ENCODE peak calls at places on chromosome 22, in four cellular contexts. Y is SK-N-SH, C is hepatocyte, U is cardiac muscle cell. O is an unnamed sample.

GRCh38 chr22:30314918-30315317 is 11.8 kb downstream of the TBC1D10A start:
- DNase-seq in Y (no peak), C (no peak), U (no peak), O (no peak)

GRCh38 chr22:50444663-50445062 is 30.2 kb downstream of the SBF1 start:
- DNase-seq in Y (no peak), C (peak; percentile 53), U (peak; percentile 12), O (peak; percentile 52)

GRCh38 chr22:37282385-37282677 is at the start of gene CYTH4:
- DNase-seq in Y (no peak), C (no peak), U (no peak), O (no peak)

GRCh38 chr22:37843746-37844089 is 416 bp downstream of the ANKRD54 start:
- DNase-seq in Y (peak; percentile 85), C (peak; percentile 75), U (no peak), O (no peak)

GRCh38 chr22:48226026-48227013 is 1463.9 kb downstream of the TBC1D22A start:
- DNase-seq in Y (no peak), C (no peak), U (no peak), O (no peak)

GRCh38 chr22:47398491-47398890 is 636.0 kb downstream of the TBC1D22A start:
- DNase-seq in Y (no peak), C (no peak), U (no peak), O (no peak)

GRCh38 chr22:47296405-47297260 is 534.2 kb downstream of the TBC1D22A start:
- DNase-seq in Y (peak; percentile 17), C (no peak), U (no peak), O (no peak)

GRCh38 chr22:37549704-37550059 is 10.6 kb upstream of the CDC42EP1 start:
- DNase-seq in Y (peak; percentile 62), C (peak; percentile 64), U (peak; percentile 37), O (no peak)

GRCh38 chr22:48405741-48406140 is 1421.9 kb downstream of the BRD1 start:
- DNase-seq in Y (no peak), C (no peak), U (no peak), O (no peak)

GRCh38 chr22:20794132-20794990 is 20.4 kb downstream of the SERPIND1 start:
- DNase-seq in Y (no peak), C (no peak), U (no peak), O (no peak)

GRCh38 chr22:49462795-49463194 is 364.9 kb downstream of the BRD1 start:
- DNase-seq in Y (no peak), C (no peak), U (no peak), O (no peak)

GRCh38 chr22:35380013-35380412 is 883 bp upstream of the HMOX1 start:
- DNase-seq in Y (no peak), C (peak; percentile 44), U (no peak), O (no peak)

GRCh38 chr22:37965940-37966664 is 12.6 kb downstream of the POLR2F start:
- DNase-seq in Y (no peak), C (no peak), U (peak; percentile 32), O (peak; percentile 18)

GRCh38 chr22:50008151-50009040 is 4.2 kb downstream of the IL17REL start:
- DNase-seq in Y (peak; percentile 20), C (peak; percentile 21), U (no peak), O (no peak)

DNA sequence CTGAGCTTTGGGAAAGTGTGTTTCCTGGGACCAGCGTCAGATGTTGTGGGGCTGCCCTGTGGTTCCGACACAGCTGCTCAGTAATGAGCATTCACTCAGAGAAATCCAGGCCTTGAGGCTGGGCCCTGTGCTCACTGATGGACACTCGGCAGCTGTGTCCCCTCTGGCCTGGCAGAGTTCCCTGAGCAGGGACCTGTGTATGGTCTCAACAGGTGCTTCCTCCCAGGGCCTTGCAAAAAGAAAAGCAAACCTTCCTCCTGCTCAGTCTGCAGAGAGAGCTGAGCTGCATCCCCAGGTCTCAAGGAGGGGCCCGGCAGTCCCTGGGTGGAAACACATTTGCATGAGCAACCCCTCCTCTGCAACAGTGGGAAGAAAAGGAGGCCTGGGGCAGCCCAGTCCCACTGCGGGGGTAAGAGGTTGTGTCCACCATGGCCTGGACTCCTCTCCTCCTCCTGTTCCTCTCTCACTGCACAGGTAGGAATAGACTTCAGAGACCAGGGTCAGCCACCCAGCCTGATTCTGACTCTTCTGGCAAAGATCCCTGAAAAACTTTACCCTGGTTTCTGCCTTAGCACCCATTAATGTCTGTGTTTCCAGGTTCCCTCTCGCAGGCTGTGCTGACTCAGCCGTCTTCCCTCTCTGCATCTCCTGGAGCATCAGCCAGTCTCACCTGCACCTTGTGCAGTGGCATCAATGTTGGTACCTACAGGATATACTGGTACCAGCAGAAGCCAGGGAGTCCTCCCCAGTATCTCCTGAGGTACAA is 131.2 kb downstream of the VPREB1 start:
- DNase-seq in Y (no peak), C (no peak), U (no peak), O (no peak)
- H3K27me3 ChIP-seq in Y (peaks cover 4% of the 10 kb centered on the region), C (peaks cover 22% of the 10 kb centered on the region), U (no peaks in the 10 kb centered on the region), O (peaks cover 8% of the 10 kb centered on the region)

DNA sequence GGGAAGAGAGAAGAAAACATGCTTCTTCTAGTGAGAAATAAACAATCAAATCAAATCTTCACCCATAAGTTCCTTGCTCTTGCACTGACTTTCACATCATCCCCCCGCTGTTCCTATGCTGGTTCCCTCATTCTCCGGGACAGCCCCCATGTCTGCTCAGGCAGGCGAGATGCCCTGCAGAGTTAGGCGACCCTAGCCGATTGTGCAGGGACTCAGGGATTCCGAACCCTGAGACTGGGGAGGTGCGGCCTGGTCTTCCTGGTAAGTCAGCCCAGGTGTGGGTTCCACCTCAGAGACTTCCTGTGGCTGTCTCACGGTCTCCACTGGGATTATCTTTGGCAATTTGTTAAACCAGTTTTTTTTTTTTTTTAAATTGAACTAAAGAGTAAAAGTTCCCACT is 6.6 kb downstream of the TTC38 start:
- DNase-seq in Y (no peak), C (no peak), U (no peak), O (no peak)
- H3K36me3 ChIP-seq in Y (peaks cover 24% of the 10 kb centered on the region), C (no peaks in the 10 kb centered on the region), U (peaks cover 29% of the 10 kb centered on the region), O (peaks cover 43% of the 10 kb centered on the region)

DNA sequence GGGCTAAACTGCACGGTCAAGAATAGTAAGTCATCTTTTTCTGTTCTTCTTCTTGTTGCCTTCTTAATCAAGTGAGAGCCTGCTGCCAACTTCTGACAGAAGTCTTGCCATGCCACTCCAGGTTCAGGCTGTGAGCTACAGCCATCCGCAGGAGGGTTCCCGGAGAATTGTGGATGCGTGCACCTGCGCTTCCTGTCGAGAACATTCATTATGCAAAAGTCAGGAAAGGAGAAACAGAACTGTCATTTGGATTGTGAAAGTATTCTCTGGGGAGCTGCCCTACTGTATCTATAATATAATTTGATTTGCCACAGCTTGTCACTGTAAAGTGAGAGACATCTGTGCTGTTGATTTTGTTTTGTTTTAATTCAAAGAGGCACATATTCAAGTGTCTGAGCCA is 12.3 kb downstream of the IL17RA start:
- DNase-seq in Y (no peak), C (no peak), U (no peak), O (no peak)
- TF ChIP-seq CTCF in Y (no peak), C (no peak), U (no peak), O (no peak)

DNA sequence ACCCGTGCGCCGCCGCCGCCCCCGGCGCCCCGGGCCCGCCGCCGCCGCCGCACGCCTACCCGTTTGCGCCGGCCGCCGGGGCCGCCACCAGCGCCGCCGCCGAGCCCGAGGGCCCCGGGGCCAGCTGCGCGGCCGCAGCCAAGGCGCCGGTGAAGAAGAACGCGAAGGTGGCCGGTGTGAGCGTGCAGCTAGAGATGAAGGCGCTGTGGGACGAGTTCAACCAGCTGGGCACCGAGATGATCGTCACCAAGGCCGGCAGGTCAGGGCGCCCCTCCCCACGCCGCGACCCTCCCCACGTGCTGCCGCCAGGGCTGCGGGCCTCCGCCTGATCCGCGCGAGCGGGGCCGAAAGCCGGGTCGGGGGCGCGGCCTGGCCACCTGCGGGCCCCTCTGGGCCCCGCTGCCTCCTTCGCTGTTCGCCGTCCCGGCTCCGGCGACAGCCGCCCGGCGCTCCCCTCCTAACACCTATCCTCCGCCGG is 483 bp downstream of the TBX1 start:
- DNase-seq in Y (peak; percentile 71), C (no peak), U (no peak), O (no peak)
- H3K27me3 ChIP-seq in Y (peaks cover 35% of the 10 kb centered on the region), C (peaks cover 91% of the 10 kb centered on the region), U (peaks cover 97% of the 10 kb centered on the region), O (peaks cover 83% of the 10 kb centered on the region)

GRCh38 chr22:46073683-46074504 is 76.4 kb upstream of the PPARA start:
- DNase-seq in Y (no peak), C (no peak), U (peak; percentile 45), O (no peak)

GRCh38 chr22:46071451-46072029 is 78.8 kb upstream of the PPARA start:
- DNase-seq in Y (peak; percentile 88), C (peak; percentile 79), U (peak; percentile 66), O (peak; percentile 80)

GRCh38 chr22:46070722-46071450 is 79.4 kb upstream of the PPARA start:
- DNase-seq in Y (peak; percentile 88), C (peak; percentile 73), U (peak; percentile 75), O (no peak)

GRCh38 chr22:46072981-46073682 is 77.2 kb upstream of the PPARA start:
- DNase-seq in Y (no peak), C (no peak), U (no peak), O (no peak)

DNA sequence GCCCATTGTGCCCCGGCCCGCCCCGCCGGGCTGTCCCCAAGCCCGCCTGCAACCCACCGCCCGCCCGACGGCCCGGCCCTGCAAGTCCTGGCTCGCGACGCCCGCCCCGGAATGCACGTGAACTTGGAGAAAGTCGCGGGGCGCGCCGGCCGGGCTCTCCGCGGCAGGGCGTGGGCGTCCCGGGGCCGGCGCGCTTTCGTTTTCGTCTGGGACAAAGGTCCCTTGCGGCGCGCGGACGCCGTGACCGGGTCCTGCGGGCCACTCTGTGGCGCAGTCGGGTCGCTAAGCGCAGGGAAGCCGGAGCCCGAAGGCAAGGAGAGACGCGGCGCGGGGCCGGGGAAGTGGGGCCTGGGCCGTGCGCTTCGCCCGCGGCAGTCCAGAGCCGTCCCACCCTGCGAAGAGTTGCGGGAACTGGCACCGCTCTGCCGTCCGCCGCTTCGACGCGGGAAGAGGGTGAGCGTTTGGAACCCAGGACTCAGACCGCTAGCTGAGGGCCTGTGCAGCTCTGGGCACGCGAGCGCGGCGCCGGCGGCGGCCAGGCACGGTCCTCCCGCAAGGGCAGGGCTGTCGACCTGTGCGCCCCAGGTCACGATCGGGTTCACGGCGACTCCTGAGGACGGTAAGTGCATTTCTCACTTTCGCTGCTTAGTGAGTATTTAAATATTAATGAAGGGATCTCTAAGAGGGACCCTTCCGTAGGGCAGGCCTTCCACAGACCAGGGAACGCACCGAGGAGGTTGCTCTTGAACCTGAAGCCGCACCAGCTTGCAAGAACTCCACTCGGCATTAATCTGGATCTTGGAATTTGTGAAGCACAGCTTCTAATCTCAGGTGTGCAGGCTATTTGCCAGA is 78.1 kb upstream of the PPARA start:
- DNase-seq in Y (no peak), C (peak; percentile 78), U (no peak), O (no peak)
- H3K36me3 ChIP-seq in Y (peaks cover 45% of the 10 kb centered on the region), C (no peaks in the 10 kb centered on the region), U (no peaks in the 10 kb centered on the region), O (peaks cover 2% of the 10 kb centered on the region)

DNA sequence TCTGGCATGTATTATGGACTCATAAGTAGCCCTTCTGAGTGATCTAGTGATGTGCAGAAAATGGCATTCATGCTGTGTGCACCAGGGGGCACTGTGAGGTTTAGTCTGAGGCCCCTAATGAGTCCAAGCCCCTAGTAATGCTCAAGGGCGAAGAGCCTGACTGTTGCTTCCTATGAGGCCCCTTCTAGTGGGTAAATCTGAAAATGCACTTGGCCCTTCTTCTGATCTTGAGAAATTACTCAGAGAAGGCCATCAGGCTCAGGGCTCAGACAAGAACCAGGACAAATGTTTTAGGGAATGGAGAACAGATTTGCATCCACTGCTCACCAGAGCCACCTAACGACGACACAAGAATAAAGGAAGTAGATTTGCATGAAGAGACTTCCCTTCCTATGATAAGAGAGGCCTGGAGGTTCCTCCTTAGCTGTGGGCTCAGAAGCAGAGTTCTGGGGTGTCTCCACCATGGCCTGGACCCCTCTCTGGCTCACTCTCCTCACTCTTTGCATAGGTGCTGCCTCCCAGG is 75.8 kb downstream of the GGTLC2 start:
- DNase-seq in Y (peak; percentile 38), C (peak; percentile 41), U (no peak), O (peak; percentile 51)
- TF ChIP-seq CTCF in Y (peak; percentile 57), C (peak; percentile 47), U (peak; percentile 79), O (peak; percentile 72)